ENCODE peak calls at places on chromosomes 1 and 21, in ten cellular contexts. O is IMR-90, I is spleen, W is ovary, F is uterus, P is adrenal gland, L is prostate gland, Y is tibial nerve, N is stomach, E is testis. V is an unnamed sample.

GRCh38 chr1:84164567-84165021 is 20.5 kb downstream of the PRKACB start:
- DNase-seq in O (no peak), I (no peak), W (no peak), F (no peak), P (no peak), L (no peak), Y (no peak), N (no peak), E (no peak), V (no peak)

GRCh38 chr1:186420311-186420710 is 40.6 kb downstream of the PDC start:
- DNase-seq in O (peak; percentile 41), I (no peak), W (no peak), F (no peak), P (no peak), L (no peak), Y (no peak), N (no peak), E (no peak), V (no peak)

GRCh38 chr1:166895766-166896165 is 19.7 kb upstream of the TADA1 start:
- DNase-seq in O (no peak), I (no peak), W (no peak), F (no peak), P (no peak), L (no peak), Y (no peak), N (no peak), E (no peak), V (no peak)

GRCh38 chr1:109641341-109641740 is 14.6 kb upstream of the GSTM4 start:
- DNase-seq in O (no peak), I (no peak), W (no peak), F (no peak), P (no peak), L (no peak), Y (peak; percentile 2), N (no peak), E (peak; percentile 4), V (no peak)

GRCh38 chr1:47738560-47739182 is 258.5 kb downstream of the TRABD2B start:
- DNase-seq in O (peak; percentile 11), I (no peak), W (peak; percentile 50), F (peak; percentile 37), P (peak; percentile 54), L (peak; percentile 53), Y (peak; percentile 52), N (peak; percentile 56), E (peak; percentile 65), V (peak; percentile 40)

GRCh38 chr21:42384184-42384583 is 11.7 kb downstream of the TMPRSS3 start:
- DNase-seq in O (no peak), I (peak; percentile 28), W (no peak), F (no peak), P (no peak), L (no peak), Y (no peak), N (no peak), E (no peak), V (no peak)

GRCh38 chr21:33644383-33645074 is 2.2 kb downstream of the ITSN1 start:
- DNase-seq in O (peak; percentile 66), I (no peak), W (no peak), F (peak; percentile 39), P (peak; percentile 30), L (no peak), Y (peak; percentile 34), N (no peak), E (no peak), V (no peak)

GRCh38 chr1:87370519-87370918 is 41.8 kb downstream of the LMO4 start:
- DNase-seq in O (no peak), I (no peak), W (no peak), F (no peak), P (no peak), L (no peak), Y (no peak), N (no peak), E (no peak), V (no peak)

GRCh38 chr1:57024855-57025254 is 59.0 kb upstream of the C8B start:
- DNase-seq in O (no peak), I (no peak), W (no peak), F (no peak), P (no peak), L (no peak), Y (no peak), N (no peak), E (no peak), V (no peak)

GRCh38 chr1:22812092-22812880 is 101.6 kb downstream of the EPHB2 start:
- DNase-seq in O (no peak), I (peak; percentile 45), W (no peak), F (no peak), P (no peak), L (no peak), Y (no peak), N (no peak), E (no peak), V (peak; percentile 10)
- H3K27me3 ChIP-seq in O (no peaks in the 10 kb centered on the region), I (no peaks in the 10 kb centered on the region), W (no peaks in the 10 kb centered on the region), F (no peaks in the 10 kb centered on the region), P (no peaks in the 10 kb centered on the region), L (no peaks in the 10 kb centered on the region), Y (no peaks in the 10 kb centered on the region), N (no peaks in the 10 kb centered on the region), E (no peaks in the 10 kb centered on the region), V (no peaks in the 10 kb centered on the region)

GRCh38 chr1:248811514-248812490 is 13.9 kb downstream of the SH3BP5L start:
- DNase-seq in O (no peak), I (peak; percentile 75), W (no peak), F (no peak), P (no peak), L (no peak), Y (no peak), N (no peak), E (no peak), V (no peak)
- H3K27ac ChIP-seq in O (no peak overlapping the region), I (peak overlapping the region; percentile 58), W (no peak overlapping the region), F (no peak overlapping the region), P (no peak overlapping the region), L (no peak overlapping the region), Y (no peak overlapping the region), N (no peak overlapping the region), E (no peak overlapping the region), V (no peak overlapping the region)

DNA sequence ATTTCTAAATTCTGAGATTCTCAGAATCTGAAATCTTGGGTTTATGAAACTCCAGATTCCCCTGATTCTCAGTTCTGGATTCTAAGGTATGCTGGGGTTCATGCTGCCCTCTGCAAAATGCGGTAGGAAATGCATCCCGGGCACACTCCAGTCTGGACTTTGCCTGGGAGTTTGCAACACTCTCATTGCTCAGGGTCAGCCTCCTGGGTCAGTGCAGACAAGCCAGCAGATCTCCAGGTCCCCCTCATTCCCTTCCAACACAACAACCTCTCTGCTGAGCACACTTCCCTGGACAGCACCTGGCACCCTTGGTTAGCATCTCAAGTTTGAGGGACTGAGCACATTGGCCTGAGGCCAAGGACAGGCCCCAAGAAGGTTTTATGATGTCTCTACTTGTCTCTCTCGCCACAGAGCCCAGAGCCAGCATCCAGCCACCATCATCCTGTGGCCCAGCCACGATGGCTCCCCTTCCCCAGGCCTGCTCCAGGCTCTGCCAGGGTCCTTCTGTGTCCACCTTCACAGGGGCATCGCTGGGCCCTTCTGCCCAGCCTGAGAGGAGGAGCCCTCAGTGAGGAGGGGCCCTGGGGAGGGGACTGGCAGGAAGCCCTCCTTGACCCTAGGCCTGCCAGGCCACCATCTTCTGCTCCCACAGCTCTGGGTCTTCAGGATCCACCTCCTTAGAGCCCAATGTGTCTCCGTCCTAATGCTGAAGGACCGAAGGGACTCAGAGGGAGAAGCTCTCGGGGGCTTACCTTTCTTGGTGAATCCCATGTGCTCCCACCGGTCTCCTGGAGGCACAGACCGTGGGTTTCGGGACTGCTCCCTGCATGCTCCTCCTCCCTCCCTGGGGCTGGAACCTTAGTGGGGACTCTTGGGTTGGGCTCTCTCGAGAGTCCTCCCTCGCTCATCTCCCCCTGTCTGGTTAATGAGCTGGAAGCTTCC is 550.7 kb downstream of the PTPRU start:
- DNase-seq in O (no peak), I (peak; percentile 61), W (no peak), F (no peak), P (no peak), L (peak; percentile 2), Y (no peak), N (no peak), E (no peak), V (no peak)
- TF ChIP-seq POLR2A in O (no peak), I (no peak), W (no peak), F (no peak), P (no peak), L (no peak), Y (no peak), N (no peak), E (no peak), V (no peak)

DNA sequence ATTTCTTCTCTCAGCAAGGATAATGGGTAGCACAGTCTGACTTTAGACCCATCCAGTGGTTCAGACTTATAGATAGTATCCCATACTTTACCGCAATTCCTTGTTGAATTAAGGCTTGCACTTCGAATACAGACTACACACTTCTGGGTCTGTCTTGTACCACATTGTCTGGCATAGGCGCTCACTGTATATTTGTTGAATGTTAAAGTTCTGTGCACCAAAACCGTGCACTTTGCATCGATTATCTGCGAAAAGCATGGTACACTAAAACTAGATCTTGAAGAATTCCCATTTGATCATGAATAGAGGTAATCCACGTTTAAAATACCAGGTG is 556 bp upstream of the RYR2 start:
- DNase-seq in O (no peak), I (no peak), W (no peak), F (no peak), P (no peak), L (no peak), Y (no peak), N (no peak), E (no peak), V (no peak)
- H3K27me3 ChIP-seq in O (peaks cover 6% of the 10 kb centered on the region), I (peaks cover 16% of the 10 kb centered on the region), W (no peaks in the 10 kb centered on the region), F (peaks cover 11% of the 10 kb centered on the region), P (peaks cover 36% of the 10 kb centered on the region), L (peaks cover 8% of the 10 kb centered on the region), Y (no peaks in the 10 kb centered on the region), N (no peaks in the 10 kb centered on the region), E (no peaks in the 10 kb centered on the region), V (peaks cover 24% of the 10 kb centered on the region)

GRCh38 chr1:19229828-19230325 is 19.8 kb upstream of the UBR4 start:
- DNase-seq in O (no peak), I (no peak), W (no peak), F (no peak), P (no peak), L (peak; percentile 16), Y (no peak), N (no peak), E (no peak), V (no peak)

GRCh38 chr1:19234224-19234623 is 17.1 kb downstream of the EMC1 start:
- DNase-seq in O (no peak), I (no peak), W (no peak), F (no peak), P (no peak), L (no peak), Y (no peak), N (no peak), E (no peak), V (no peak)

GRCh38 chr1:19229229-19229628 is 19.2 kb upstream of the UBR4 start:
- DNase-seq in O (no peak), I (no peak), W (no peak), F (no peak), P (no peak), L (no peak), Y (no peak), N (no peak), E (no peak), V (no peak)

DNA sequence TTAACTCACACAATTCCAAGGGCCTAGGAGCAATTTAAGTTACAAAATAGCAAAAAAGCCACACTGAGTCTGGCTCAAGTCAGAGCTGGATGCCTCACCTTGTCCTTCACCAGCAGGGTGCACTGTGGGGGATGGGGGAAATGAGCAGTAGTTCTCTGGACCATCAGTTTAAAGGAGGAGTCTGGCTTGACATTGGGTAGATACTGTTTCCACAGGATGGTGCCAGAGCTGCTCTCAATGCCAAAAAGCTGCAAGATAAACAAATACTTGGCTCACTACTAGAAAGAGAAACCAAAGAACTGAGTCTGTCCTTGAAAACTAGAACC is 18.8 kb downstream of the EMC1 start:
- DNase-seq in O (peak; percentile 68), I (no peak), W (peak; percentile 71), F (no peak), P (peak; percentile 83), L (peak; percentile 40), Y (no peak), N (no peak), E (peak; percentile 82), V (peak; percentile 44)
- H3K27ac ChIP-seq in O (no peak overlapping the region), I (no peak overlapping the region), W (no peak overlapping the region), F (no peak overlapping the region), P (peak overlapping the region; percentile 6), L (peak overlapping the region; percentile 46), Y (no peak overlapping the region), N (peak overlapping the region; percentile 66), E (peak overlapping the region; percentile 73), V (peak overlapping the region; percentile 53)